ENCODE peak calls at places on chromosome 18, in nine cellular contexts. C is astrocyte, V is endothelial cell of umbilical vein, Q is GM23248, P is SK-N-SH, F is adipocyte, H is neuronal stem cell, B is H9, U is neural progenitor cell. L is an unnamed sample.

GRCh38 chr18:24530630-24531111 is 70.2 kb downstream of the HRH4 start:
- DNase-seq in U (no peak), C (peak; percentile 77), B (no peak), F (no peak), H (no peak), P (no peak), Q (peak; percentile 78), V (peak; percentile 81), L (no peak)

GRCh38 chr18:32441536-32441935 is 29.1 kb downstream of the GAREM1 start:
- DNase-seq in C (peak; percentile 62), V (no peak), H (no peak), P (no peak), B (no peak), F (no peak), U (no peak), Q (no peak), L (no peak)

GRCh38 chr18:53382870-53383269 is 841.6 kb downstream of the MBD2 start:
- DNase-seq in Q (no peak), P (peak; percentile 50), F (no peak), B (no peak), V (no peak), C (no peak), H (no peak), U (no peak), L (no peak)

GRCh38 chr18:59874166-59874565 is 25.6 kb upstream of the PMAIP1 start:
- DNase-seq in U (no peak), P (no peak), Q (peak; percentile 92), F (peak; percentile 84), V (peak; percentile 73), B (no peak), C (peak; percentile 91), H (no peak), L (no peak)

GRCh38 chr18:47175283-47175894 is 775 bp downstream of the IER3IP1 start:
- DNase-seq in V (peak; percentile 27), H (no peak), B (no peak), F (peak; percentile 51), C (no peak), Q (peak; percentile 60), U (peak; percentile 38), P (no peak), L (no peak)

GRCh38 chr18:73918816-73919215 is 228.8 kb downstream of the FBXO15 start:
- DNase-seq in B (no peak), F (no peak), V (no peak), H (no peak), U (no peak), Q (no peak), C (no peak), P (no peak), L (peak; percentile 39)

GRCh38 chr18:67468038-67468437 is 48.5 kb downstream of the DSEL start:
- DNase-seq in H (no peak), V (no peak), Q (no peak), C (no peak), B (no peak), U (no peak), P (no peak), F (no peak), L (no peak)

GRCh38 chr18:70280007-70280925 is 8.6 kb upstream of the SOCS6 start:
- DNase-seq in P (no peak), F (no peak), H (no peak), V (peak; percentile 48), U (no peak), B (no peak), Q (peak; percentile 40), C (no peak), L (no peak)

GRCh38 chr18:43665239-43665788 is 388.0 kb upstream of the SYT4 start:
- DNase-seq in Q (peak; percentile 97), U (no peak), C (peak; percentile 89), H (no peak), P (no peak), F (peak; percentile 94), V (no peak), B (no peak), L (no peak)

GRCh38 chr18:43663159-43663558 is 385.9 kb upstream of the SYT4 start:
- DNase-seq in V (no peak), Q (no peak), P (no peak), B (no peak), H (no peak), C (no peak), F (no peak), U (no peak), L (no peak)

GRCh38 chr18:43662657-43663056 is 385.4 kb upstream of the SYT4 start:
- DNase-seq in Q (peak; percentile 84), F (peak; percentile 93), U (no peak), V (no peak), C (peak; percentile 91), P (no peak), B (no peak), H (no peak), L (no peak)

GRCh38 chr18:43661570-43661969 is 384.3 kb upstream of the SYT4 start:
- DNase-seq in H (peak; percentile 3), P (peak; percentile 4), C (peak; percentile 62), Q (peak; percentile 71), B (peak; percentile 53), V (peak; percentile 44), U (peak; percentile 53), F (peak; percentile 73), L (peak; percentile 63)

DNA sequence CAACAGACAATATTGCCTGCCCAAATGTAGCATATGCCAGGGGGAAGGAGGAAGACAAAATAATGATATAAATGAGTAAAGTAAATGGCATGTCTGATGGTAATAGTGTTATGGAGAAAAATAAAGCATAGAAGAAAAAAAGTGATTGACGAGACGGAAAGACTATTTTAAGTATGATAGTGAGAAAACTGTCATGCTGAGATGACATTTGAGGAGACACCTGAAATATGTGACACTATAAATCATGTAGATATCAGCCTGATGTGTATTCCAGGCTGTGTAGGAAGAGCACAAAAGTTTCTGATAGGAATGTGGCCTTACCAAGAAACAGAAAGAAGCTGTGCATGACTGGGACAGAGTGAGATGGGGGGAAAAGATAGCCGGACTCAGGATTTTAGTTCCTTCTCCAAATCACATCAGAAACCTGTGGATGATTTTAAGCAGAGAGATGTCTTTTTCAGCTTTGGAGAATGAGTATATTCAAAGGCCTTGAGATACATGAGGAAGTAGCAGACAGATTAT is 387.3 kb upstream of the SYT4 start:
- DNase-seq in U (no peak), P (no peak), C (peak; percentile 10), V (no peak), H (no peak), Q (peak; percentile 5), F (peak; percentile 42), B (no peak), L (no peak)
- H3K9ac ChIP-seq in U (no peak overlapping the region), P (peak overlapping the region; percentile 69), C (peak overlapping the region; percentile 75), V (no peak overlapping the region), H (no peak overlapping the region), Q (peak overlapping the region; percentile 59), F (peak overlapping the region; percentile 6), B (no peak overlapping the region), L (no peak overlapping the region)

DNA sequence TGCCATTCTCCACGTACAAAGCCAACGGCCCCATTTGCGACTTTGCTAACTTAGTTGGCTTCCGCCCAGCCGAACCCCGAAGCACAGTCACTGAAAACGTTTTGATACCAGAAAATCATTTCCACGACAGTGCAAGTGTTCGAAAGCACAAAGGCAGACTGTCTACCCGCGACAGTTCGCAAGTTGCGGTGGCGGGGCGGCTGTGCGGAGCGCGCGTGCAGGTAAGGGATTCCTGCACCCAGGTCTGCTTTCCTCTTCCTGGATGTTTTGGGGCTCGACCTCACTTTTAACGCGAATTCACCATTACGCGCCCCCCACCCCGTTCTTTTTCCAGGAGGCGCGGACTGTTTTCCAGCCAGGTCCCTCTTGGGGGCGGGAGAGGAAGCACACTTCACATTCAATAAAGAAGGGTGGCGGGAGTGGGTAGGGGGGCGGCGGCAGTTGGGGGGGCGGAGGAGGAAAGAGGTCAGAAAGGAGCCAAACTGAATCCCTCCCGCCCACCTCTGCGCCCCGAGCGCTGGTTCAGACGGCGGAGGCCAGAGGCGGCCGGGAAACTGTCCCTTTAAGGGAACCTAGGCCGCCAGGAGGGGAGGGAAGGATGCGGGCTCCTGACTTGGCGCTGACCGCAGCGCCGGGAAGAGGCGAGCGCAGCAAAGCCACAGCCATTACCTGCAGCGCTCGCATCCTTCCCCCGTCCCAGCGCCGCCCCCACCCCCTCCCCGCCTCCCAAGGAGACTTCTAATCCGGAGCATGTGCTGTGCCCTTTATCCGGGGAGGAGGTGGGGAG is 107.5 kb upstream of the KCTD1 start:
- DNase-seq in P (peak; percentile 81), U (peak; percentile 76), H (peak; percentile 51), Q (peak; percentile 75), C (peak; percentile 29), B (peak; percentile 74), F (peak; percentile 69), V (peak; percentile 20), L (no peak)
- H3K9ac ChIP-seq in P (peak overlapping the region; percentile 53), U (no peak overlapping the region), H (peak overlapping the region; percentile 7), Q (peak overlapping the region; percentile 62), C (peak overlapping the region; percentile 80), B (peak overlapping the region; percentile 25), F (no peak overlapping the region), V (no peak overlapping the region), L (no peak overlapping the region)

GRCh38 chr18:36673452-36673851 is 155.3 kb downstream of the TPGS2 start:
- DNase-seq in V (no peak), C (no peak), P (no peak), F (no peak), H (no peak), Q (no peak), U (no peak), B (no peak), L (no peak)
- H3K9ac ChIP-seq in V (no peak overlapping the region), C (no peak overlapping the region), P (no peak overlapping the region), F (peak overlapping the region; percentile 76), H (no peak overlapping the region), Q (peak overlapping the region; percentile 67), U (no peak overlapping the region), B (no peak overlapping the region), L (peak overlapping the region; percentile 66)

GRCh38 chr18:37551249-37551648 is 14.3 kb downstream of the CELF4 start:
- DNase-seq in B (no peak), H (no peak), U (no peak), F (no peak), C (no peak), V (no peak), Q (no peak), P (no peak), L (no peak)

GRCh38 chr18:37552296-37552695 is 13.3 kb downstream of the CELF4 start:
- DNase-seq in U (no peak), P (no peak), V (no peak), Q (no peak), F (no peak), C (no peak), H (no peak), B (no peak), L (no peak)

GRCh38 chr18:37554399-37554787 is 11.2 kb downstream of the CELF4 start:
- DNase-seq in U (peak; percentile 55), B (peak; percentile 88), C (no peak), H (no peak), P (no peak), Q (no peak), F (no peak), V (no peak), L (no peak)

GRCh38 chr18:37551846-37552245 is 13.8 kb downstream of the CELF4 start:
- DNase-seq in V (no peak), B (no peak), U (no peak), F (no peak), P (no peak), H (no peak), C (no peak), Q (no peak), L (no peak)

DNA sequence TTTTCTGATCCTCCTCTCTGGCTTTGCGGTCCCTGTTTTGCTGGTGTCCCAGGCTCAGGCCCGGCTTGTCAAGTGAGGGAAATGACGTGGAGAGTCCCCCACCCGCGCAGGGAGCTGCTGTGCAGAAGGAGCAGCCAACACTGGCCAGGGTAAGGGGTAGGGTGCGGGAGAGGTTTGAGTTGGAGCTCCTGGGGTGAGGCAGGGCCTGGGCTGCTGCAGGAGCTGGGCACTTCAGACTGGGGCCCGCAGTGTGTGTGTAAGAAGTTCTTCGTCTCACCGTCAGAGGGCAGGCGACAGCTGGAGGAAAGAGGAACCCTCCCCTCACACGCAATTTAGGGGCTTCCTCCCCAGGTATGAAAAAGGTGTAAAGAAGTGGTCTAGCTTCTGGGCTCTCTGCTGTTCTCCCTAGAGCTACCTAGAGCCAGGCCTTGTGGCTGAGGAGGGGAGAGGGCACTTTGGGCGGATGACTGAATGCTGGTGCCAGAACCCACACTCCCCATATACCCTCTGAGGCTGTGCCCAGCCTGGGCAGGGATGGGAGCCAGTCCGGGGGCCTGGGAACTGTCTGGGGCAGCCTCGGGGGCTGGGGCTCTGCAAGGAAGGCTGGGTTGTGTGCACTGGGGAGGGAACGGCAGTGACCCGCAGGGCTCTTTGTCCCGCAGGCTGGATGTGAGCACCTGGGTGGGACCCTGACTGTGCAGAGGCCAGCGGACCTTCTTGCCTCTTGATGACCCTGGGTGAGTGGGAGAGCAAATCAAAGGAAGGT is 11.8 kb downstream of the CELF4 start:
- DNase-seq in B (peak; percentile 78), V (no peak), C (no peak), P (no peak), Q (no peak), U (peak; percentile 64), H (no peak), F (no peak), L (no peak)
- H3K9ac ChIP-seq in B (no peak overlapping the region), V (no peak overlapping the region), C (no peak overlapping the region), P (no peak overlapping the region), Q (no peak overlapping the region), U (no peak overlapping the region), H (peak overlapping the region; percentile 1), F (no peak overlapping the region), L (no peak overlapping the region)

L was measured in Karpas-422.